ENCODE peak calls at places on chromosomes 4 and X, in seven cellular contexts. S is breast epithelium, E is sigmoid colon, J is cardiac muscle cell, C is heart left ventricle, X is SJCRH30, A is ovary. G is an unnamed sample. For H3K4me1, the result is how much of the 10 kb centered on the place peaks cover.

GRCh38 chr4:183333983-183334382 is 11.8 kb upstream of the CLDN24 start:
- DNase-seq in A (no peak), S (no peak), E (no peak), J (no peak), X (peak), C (no peak), G (no peak)

GRCh38 chr4:105859233-105859632 is 36.0 kb upstream of the NPNT start:
- DNase-seq in E (no peak), S (no peak), J (peak), A (no peak), C (no peak), X (no peak), G (no peak)

GRCh38 chr4:20773144-20773997 is 73.1 kb downstream of the PACRGL start:
- DNase-seq in E (peak), J (peak), C (peak), A (no peak), S (no peak), X (peak), G (no peak)

GRCh38 chrX:48101443-48101842 is 29.0 kb upstream of the SPACA5B start:
- DNase-seq in E (no peak), C (no peak), J (no peak), A (no peak), X (no peak), S (no peak), G (no peak)

GRCh38 chrX:43822015-43822414 is 60.2 kb downstream of the MAOB start:
- DNase-seq in X (no peak), C (no peak), E (no peak), A (no peak), S (no peak), J (no peak), G (no peak)

GRCh38 chr4:38190717-38191178 is 230.6 kb downstream of the PTTG2 start:
- DNase-seq in X (peak), E (no peak), C (no peak), S (no peak), J (peak), A (no peak), G (peak)

GRCh38 chr4:162349395-162349794 is 185.6 kb upstream of the FSTL5 start:
- DNase-seq in A (no peak), S (no peak), X (no peak), J (no peak), E (no peak), C (no peak), G (no peak)

GRCh38 chrX:49309401-49309981 is 6.0 kb downstream of the GAGE10 start:
- DNase-seq in E (no peak), J (peak), X (no peak), A (no peak), C (no peak), S (no peak), G (no peak)

GRCh38 chr4:141543176-141543575 is 93.2 kb upstream of the IL15 start:
- DNase-seq in J (no peak), S (no peak), X (no peak), E (no peak), A (no peak), C (no peak), G (no peak)

GRCh38 chr4:158315706-158316105 is 105.4 kb downstream of the TMEM144 start:
- DNase-seq in X (no peak), A (no peak), C (no peak), J (peak), S (no peak), E (no peak), G (no peak)

GRCh38 chrX:148337873-148338272 is 162.5 kb upstream of the AFF2 start:
- DNase-seq in A (no peak), X (no peak), S (no peak), J (no peak), E (no peak), C (no peak), G (no peak)

DNA sequence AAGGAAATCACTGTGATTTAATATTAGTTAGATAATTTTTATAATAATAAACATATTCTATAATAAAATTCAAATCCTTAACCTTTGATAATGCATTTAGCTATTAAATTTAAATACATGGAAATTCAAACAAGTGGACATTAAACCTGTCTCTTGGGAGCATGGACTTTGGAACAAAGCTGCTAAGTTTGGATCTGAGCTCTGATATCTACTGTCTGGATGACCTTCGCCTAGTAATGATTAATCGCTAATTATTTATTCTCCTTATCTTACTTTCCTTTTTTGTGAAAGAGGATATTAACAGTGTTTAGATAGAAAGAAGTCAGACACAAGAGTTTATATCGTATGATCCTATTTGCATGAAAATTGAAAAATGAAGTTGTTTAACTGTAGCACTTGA is 980.9 kb downstream of the FSTL5 start:
- DNase-seq in X (no peak), J (no peak), A (no peak), C (no peak), S (no peak), E (no peak), G (no peak)
- H3K4me3 ChIP-seq in X (no peak), J (no peak), A (no peak), C (no peak), S (no peak), E (no peak), G (no peak)

DNA sequence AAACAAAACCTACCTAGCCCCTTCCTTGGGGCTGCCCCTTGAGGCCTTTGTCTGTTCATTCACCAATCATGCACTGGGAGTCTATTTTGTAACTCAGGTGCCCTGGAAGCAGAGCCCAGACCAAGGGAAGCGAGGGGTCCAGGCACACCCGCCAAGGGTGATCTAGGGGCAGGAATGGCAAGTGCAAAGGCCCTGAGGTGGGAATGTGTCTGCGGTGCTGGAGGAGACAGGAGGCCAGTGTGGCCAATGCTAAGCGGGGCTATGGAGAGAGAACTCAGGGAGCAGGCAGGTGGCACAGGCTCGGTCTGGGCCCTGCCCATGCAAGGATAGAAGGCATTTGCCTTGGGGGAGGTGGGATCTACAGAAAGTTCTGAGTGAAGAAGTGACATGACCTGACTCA is 3.5 kb upstream of the SH3BP2 start:
- DNase-seq in E (peak), S (no peak), A (no peak), C (no peak), X (no peak), J (no peak), G (peak)
- H3K4me1 ChIP-seq in E (under half), S (under half), A (under half), C (under half), X (under half), J (under half), G (under half)

DNA sequence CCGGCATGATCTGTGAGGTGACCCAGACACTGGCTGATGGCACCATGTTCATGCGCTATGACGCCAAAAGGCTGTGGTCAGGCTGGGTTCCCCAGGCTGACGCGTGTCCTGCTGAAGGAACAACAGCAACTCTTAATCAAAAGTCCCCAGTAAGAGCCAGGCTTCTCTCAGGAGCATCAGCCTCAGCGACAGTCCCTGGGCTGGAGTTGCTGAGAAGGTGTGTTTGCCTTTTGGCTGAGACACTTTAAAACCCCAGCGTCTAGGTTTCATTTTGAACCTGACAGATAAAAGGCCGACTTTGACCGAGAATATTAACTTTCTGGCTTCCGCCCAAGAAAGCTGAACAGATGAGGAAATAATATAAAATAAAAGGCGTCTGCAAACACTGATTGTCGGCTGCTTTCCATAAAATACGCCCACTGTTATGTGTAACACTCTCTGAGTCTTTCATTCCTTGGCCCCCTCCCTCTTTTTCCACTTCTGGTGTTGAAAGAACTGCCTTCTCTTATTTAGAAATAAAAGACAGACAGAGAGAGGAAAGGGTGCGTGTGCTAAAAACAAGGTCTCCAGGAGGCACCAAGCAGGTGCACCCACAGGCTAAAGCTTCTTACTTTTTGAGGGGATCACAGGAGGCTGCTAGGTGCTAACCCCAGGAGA is 373.6 kb downstream of the MID1IP1 start:
- DNase-seq in A (no peak), E (no peak), C (no peak), S (no peak), X (no peak), J (peak), G (no peak)
- H3K27ac ChIP-seq in A (no peak), E (peak), C (no peak), S (no peak), X (no peak), J (peak), G (no peak)

DNA sequence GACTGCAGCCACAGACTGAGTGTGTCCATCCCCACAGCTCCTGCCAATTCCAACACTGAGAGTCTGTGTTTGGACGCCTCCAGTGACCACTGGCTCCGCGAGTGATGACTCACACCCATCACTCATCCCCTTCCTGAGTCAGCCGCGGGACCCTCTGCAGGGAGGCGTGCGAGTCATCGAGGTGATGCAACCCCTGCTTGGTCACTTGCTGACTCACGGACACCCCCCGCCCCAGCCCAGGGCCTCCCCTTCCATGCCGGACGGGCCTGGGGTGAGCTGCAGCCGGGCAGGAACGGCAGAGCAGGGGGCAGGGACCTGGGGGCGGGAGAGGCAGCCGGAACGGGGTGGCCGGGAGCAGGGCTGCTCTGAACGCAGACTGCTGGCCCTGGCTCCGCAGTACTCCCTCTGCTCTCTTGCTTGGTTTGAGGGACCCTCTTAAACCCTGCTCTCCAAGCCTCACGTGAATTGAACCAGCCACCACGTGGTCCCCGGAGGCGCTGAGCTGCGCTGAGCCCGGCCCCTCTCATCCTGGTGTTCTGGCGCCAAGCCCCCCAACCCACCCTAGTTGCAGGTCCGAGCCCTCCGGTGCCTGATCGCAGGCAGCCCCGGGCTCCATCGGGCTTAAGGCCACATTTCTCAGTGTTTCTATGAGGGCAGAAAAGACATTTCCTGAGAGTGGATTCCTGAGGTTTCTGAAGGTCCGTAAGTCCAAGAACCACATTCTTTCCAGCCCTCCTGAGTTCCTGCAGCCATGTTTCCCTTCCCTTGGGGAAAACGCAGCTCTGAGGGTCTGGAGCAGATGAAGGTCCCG is 32.4 kb downstream of the FGFRL1 start:
- DNase-seq in S (peak), J (peak), C (peak), E (peak), X (peak), A (peak), G (peak)
- H3K4me3 ChIP-seq in S (peak), J (no peak), C (no peak), E (peak), X (peak), A (peak), G (no peak)

GRCh38 chr4:138238521-138239292 is 3.4 kb downstream of the SLC7A11 start:
- DNase-seq in S (no peak), C (no peak), X (no peak), J (no peak), A (no peak), E (no peak), G (no peak)
- H3K4me1 ChIP-seq in S (under half), C (under half), X (under half), J (under half), A (under half), E (under half), G (under half)

GRCh38 chrX:130285069-130285620 is 16.4 kb upstream of the ZNF280C start:
- DNase-seq in C (no peak), E (no peak), S (no peak), X (no peak), J (no peak), A (no peak), G (no peak)

GRCh38 chrX:130280901-130281300 is 12.2 kb upstream of the ZNF280C start:
- DNase-seq in J (no peak), X (no peak), A (no peak), C (no peak), E (no peak), S (no peak), G (no peak)

GRCh38 chrX:130285710-130286109 is 17.0 kb upstream of the ZNF280C start:
- DNase-seq in J (no peak), S (no peak), C (no peak), E (no peak), X (no peak), A (no peak), G (no peak)

GRCh38 chrX:130287071-130287770 is 18.5 kb upstream of the ZNF280C start:
- DNase-seq in C (no peak), X (no peak), A (no peak), J (no peak), S (no peak), E (no peak), G (no peak)

DNA sequence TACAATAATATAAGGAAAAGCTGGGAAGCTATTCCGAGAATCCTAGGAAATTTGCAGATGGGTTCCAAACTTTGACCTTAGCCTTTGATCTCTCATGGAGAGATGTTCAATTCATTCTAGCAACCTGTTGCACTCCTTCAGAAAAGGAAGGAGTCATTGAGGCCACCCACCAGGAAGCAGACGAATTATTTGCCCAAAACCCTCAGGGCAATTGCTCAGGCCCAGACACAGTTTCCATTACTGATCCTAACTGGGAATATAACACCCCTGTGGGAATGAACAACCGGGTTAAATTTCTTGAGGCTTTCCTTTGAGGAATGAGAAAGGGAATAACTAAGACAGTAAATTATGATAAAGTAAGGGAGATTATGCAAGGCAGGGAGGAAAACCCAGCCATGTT is 13.5 kb upstream of the ZNF280C start:
- DNase-seq in S (no peak), J (no peak), X (peak), E (no peak), C (no peak), A (no peak), G (no peak)
- H3K27ac ChIP-seq in S (no peak), J (no peak), X (no peak), E (no peak), C (no peak), A (no peak), G (no peak)

G was measured in kidney.